ENCODE peak calls at places on chromosomes 3 and 15, in eight cellular contexts. One of them, this sample, is unnamed.

GRCh38 chr3:72888546-72889309 is 882 bp downstream of the GXYLT2 start:
- DNase-seq in HCT116: no peak
- DNase-seq in endothelial cell of umbilical vein: peak; percentile 11
- DNase-seq in K562: no peak
- DNase-seq in fibroblast of lung: peak; percentile 51
- DNase-seq in PC-3: peak; percentile 29
- DNase-seq in astrocyte: peak; percentile 39
- DNase-seq in hepatocyte: no peak
- DNase-seq in this sample: peak; percentile 93

GRCh38 chr3:128430731-128431130 is 36.0 kb downstream of the DNAJB8 start:
- DNase-seq in fibroblast of lung: no peak
- DNase-seq in K562: no peak
- DNase-seq in endothelial cell of umbilical vein: no peak
- DNase-seq in HCT116: no peak
- DNase-seq in astrocyte: no peak
- DNase-seq in hepatocyte: no peak
- DNase-seq in PC-3: no peak
- DNase-seq in this sample: no peak

GRCh38 chr3:18046131-18046530 is 303.7 kb upstream of the TBC1D5 start:
- DNase-seq in HCT116: no peak
- DNase-seq in PC-3: no peak
- DNase-seq in endothelial cell of umbilical vein: no peak
- DNase-seq in K562: no peak
- DNase-seq in hepatocyte: no peak
- DNase-seq in astrocyte: no peak
- DNase-seq in fibroblast of lung: no peak
- DNase-seq in this sample: no peak

GRCh38 chr3:150365132-150365604 is 42.9 kb upstream of the TSC22D2 start:
- DNase-seq in hepatocyte: no peak
- DNase-seq in endothelial cell of umbilical vein: no peak
- DNase-seq in astrocyte: peak; percentile 82
- DNase-seq in K562: peak; percentile 19
- DNase-seq in PC-3: peak; percentile 85
- DNase-seq in fibroblast of lung: peak; percentile 85
- DNase-seq in HCT116: peak; percentile 69
- DNase-seq in this sample: no peak

GRCh38 chr3:8996681-8997121 is 33.4 kb upstream of the RAD18 start:
- DNase-seq in fibroblast of lung: peak; percentile 32
- DNase-seq in HCT116: no peak
- DNase-seq in PC-3: no peak
- DNase-seq in K562: no peak
- DNase-seq in astrocyte: peak; percentile 10
- DNase-seq in endothelial cell of umbilical vein: peak; percentile 7
- DNase-seq in hepatocyte: peak; percentile 52
- DNase-seq in this sample: peak; percentile 66

GRCh38 chr3:13480340-13481318 is 523 bp downstream of the HDAC11 start:
- DNase-seq in astrocyte: peak; percentile 7
- DNase-seq in HCT116: no peak
- DNase-seq in K562: no peak
- DNase-seq in fibroblast of lung: peak; percentile 22
- DNase-seq in hepatocyte: no peak
- DNase-seq in PC-3: no peak
- DNase-seq in endothelial cell of umbilical vein: no peak
- DNase-seq in this sample: no peak

GRCh38 chr3:150349314-150350097 is 58.6 kb upstream of the TSC22D2 start:
- DNase-seq in PC-3: no peak
- DNase-seq in K562: no peak
- DNase-seq in HCT116: no peak
- DNase-seq in astrocyte: no peak
- DNase-seq in endothelial cell of umbilical vein: no peak
- DNase-seq in fibroblast of lung: peak; percentile 55
- DNase-seq in hepatocyte: no peak
- DNase-seq in this sample: peak; percentile 63

GRCh38 chr3:45409921-45410320 is 21.5 kb downstream of the LARS2 start:
- DNase-seq in fibroblast of lung: peak; percentile 23
- DNase-seq in astrocyte: peak; percentile 16
- DNase-seq in hepatocyte: no peak
- DNase-seq in K562: no peak
- DNase-seq in HCT116: no peak
- DNase-seq in PC-3: no peak
- DNase-seq in endothelial cell of umbilical vein: no peak
- DNase-seq in this sample: no peak

GRCh38 chr3:108006901-108007331 is 83.9 kb downstream of the CD47 start:
- DNase-seq in K562: no peak
- DNase-seq in astrocyte: peak; percentile 31
- DNase-seq in HCT116: no peak
- DNase-seq in hepatocyte: no peak
- DNase-seq in PC-3: no peak
- DNase-seq in endothelial cell of umbilical vein: peak; percentile 53
- DNase-seq in fibroblast of lung: peak; percentile 37
- DNase-seq in this sample: no peak

GRCh38 chr3:1118074-1118473 is 25.2 kb downstream of the CNTN6 start:
- DNase-seq in endothelial cell of umbilical vein: no peak
- DNase-seq in astrocyte: peak; percentile 85
- DNase-seq in PC-3: peak; percentile 27
- DNase-seq in hepatocyte: peak; percentile 76
- DNase-seq in K562: no peak
- DNase-seq in HCT116: no peak
- DNase-seq in fibroblast of lung: peak; percentile 88
- DNase-seq in this sample: no peak

GRCh38 chr3:184874709-184875644 is 63.0 kb downstream of the VPS8 start:
- DNase-seq in astrocyte: peak; percentile 7
- DNase-seq in hepatocyte: peak; percentile 45
- DNase-seq in fibroblast of lung: peak; percentile 19
- DNase-seq in HCT116: peak; percentile 8
- DNase-seq in endothelial cell of umbilical vein: peak; percentile 52
- DNase-seq in PC-3: peak; percentile 63
- DNase-seq in K562: peak; percentile 17
- DNase-seq in this sample: peak; percentile 46

GRCh38 chr15:22979699-22980188 is 424 bp downstream of the CYFIP1 start:
- DNase-seq in PC-3: peak; percentile 25
- DNase-seq in hepatocyte: peak; percentile 49
- DNase-seq in HCT116: no peak
- DNase-seq in fibroblast of lung: peak; percentile 36
- DNase-seq in astrocyte: no peak
- DNase-seq in K562: no peak
- DNase-seq in endothelial cell of umbilical vein: peak; percentile 56
- DNase-seq in this sample: peak; percentile 78

GRCh38 chr15:70067011-70067410 is 30.7 kb downstream of the TLE3 start:
- DNase-seq in PC-3: no peak
- DNase-seq in K562: no peak
- DNase-seq in endothelial cell of umbilical vein: no peak
- DNase-seq in hepatocyte: no peak
- DNase-seq in astrocyte: no peak
- DNase-seq in fibroblast of lung: no peak
- DNase-seq in HCT116: no peak
- DNase-seq in this sample: no peak

GRCh38 chr15:42576776-42577175 is 1.4 kb downstream of the STARD9 start:
- DNase-seq in K562: no peak
- DNase-seq in PC-3: no peak
- DNase-seq in fibroblast of lung: no peak
- DNase-seq in endothelial cell of umbilical vein: no peak
- DNase-seq in HCT116: no peak
- DNase-seq in astrocyte: no peak
- DNase-seq in hepatocyte: no peak
- DNase-seq in this sample: no peak

GRCh38 chr15:28019594-28020320 is 79.4 kb downstream of the OCA2 start:
- DNase-seq in astrocyte: no peak
- DNase-seq in PC-3: no peak
- DNase-seq in HCT116: no peak
- DNase-seq in endothelial cell of umbilical vein: no peak
- DNase-seq in hepatocyte: no peak
- DNase-seq in fibroblast of lung: no peak
- DNase-seq in K562: peak; percentile 39
- DNase-seq in this sample: peak; percentile 68

GRCh38 chr3:129694228-129694627 is 87.8 kb upstream of the PLXND1 start:
- DNase-seq in hepatocyte: peak; percentile 59
- DNase-seq in PC-3: peak; percentile 52
- DNase-seq in endothelial cell of umbilical vein: no peak
- DNase-seq in fibroblast of lung: no peak
- DNase-seq in K562: no peak
- DNase-seq in HCT116: peak; percentile 18
- DNase-seq in astrocyte: no peak
- DNase-seq in this sample: no peak

GRCh38 chr15:101332061-101332467 is 37.0 kb upstream of the SNRPA1 start:
- DNase-seq in fibroblast of lung: no peak
- DNase-seq in PC-3: no peak
- DNase-seq in astrocyte: no peak
- DNase-seq in K562: no peak
- DNase-seq in HCT116: no peak
- DNase-seq in hepatocyte: no peak
- DNase-seq in endothelial cell of umbilical vein: no peak
- DNase-seq in this sample: no peak

GRCh38 chr15:27601239-27601942 is 497.7 kb downstream of the OCA2 start:
- DNase-seq in hepatocyte: peak; percentile 12
- DNase-seq in fibroblast of lung: peak; percentile 41
- DNase-seq in endothelial cell of umbilical vein: no peak
- DNase-seq in K562: no peak
- DNase-seq in HCT116: no peak
- DNase-seq in PC-3: peak; percentile 51
- DNase-seq in astrocyte: peak; percentile 22
- DNase-seq in this sample: peak; percentile 24

DNA sequence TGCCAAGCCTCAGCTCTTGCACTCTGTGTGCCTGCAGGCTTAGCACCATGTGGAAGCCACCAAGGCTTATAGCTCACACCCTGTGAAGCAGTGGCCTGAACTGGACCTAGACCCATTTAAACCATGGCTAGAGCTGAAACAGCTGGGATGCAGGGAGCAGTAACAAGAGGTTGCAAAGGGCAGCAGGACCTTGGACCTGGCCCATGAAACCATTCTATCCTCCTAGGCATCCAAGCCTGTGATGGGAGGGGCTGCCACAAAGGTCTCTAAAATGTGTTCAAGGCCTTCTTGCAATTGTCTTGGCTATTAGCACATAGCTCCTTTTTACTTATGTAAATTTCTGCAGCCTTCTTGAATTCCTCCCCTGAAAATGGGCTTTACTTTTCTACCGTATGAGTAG is 57.9 kb upstream of the NPAP1 start:
- DNase-seq in astrocyte: no peak
- DNase-seq in endothelial cell of umbilical vein: no peak
- DNase-seq in K562: no peak
- DNase-seq in PC-3: no peak
- DNase-seq in fibroblast of lung: no peak
- DNase-seq in hepatocyte: no peak
- DNase-seq in HCT116: no peak
- DNase-seq in this sample: no peak
- H3K9me3 ChIP-seq in astrocyte: peaks cover 2% of the 10 kb centered on the region
- H3K9me3 ChIP-seq in endothelial cell of umbilical vein: peaks cover 9% of the 10 kb centered on the region
- H3K9me3 ChIP-seq in K562: no peaks in the 10 kb centered on the region
- H3K9me3 ChIP-seq in PC-3: peaks cover 36% of the 10 kb centered on the region
- H3K9me3 ChIP-seq in fibroblast of lung: no peaks in the 10 kb centered on the region
- H3K9me3 ChIP-seq in hepatocyte: no peaks in the 10 kb centered on the region
- H3K9me3 ChIP-seq in HCT116: peaks cover 30% of the 10 kb centered on the region
- H3K9me3 ChIP-seq in this sample: no peaks in the 10 kb centered on the region

DNA sequence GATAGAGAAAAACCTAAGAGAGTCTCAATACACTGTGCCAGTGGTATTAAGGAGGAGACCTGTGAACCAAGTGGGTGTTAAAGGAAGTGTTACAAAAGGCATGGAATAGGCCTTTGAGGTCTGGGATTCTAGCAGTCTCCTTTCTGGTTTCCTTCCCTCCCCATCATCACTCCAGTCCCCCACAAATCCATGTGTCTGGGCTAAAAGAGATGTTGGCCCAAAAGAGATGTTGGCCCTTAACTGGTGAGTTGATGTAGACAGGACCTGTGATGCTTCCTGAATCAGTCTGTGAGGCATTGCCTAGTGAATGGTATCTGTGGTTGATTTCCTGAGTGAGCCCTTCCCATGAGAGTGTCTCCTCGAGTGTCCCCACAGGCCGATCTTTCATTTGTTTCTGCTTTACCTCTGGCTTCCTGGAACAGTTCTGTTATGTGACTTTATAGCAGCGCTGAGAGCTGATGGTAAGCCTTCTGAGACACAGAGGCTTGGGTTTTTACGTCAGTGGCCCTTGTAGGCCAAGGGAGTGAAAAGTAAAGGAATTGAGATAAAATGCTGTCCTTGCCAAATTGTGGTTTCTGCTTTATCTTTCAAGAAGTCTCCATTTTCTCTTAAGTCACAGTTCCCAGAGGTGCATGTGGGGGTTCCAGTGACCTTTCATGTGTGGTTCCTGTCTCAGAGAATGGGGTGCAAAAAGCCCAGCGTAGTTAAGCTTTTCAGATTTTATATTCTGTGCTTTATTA is 87.8 kb downstream of the KLHL25 start:
- DNase-seq in PC-3: no peak
- DNase-seq in fibroblast of lung: peak; percentile 85
- DNase-seq in astrocyte: peak; percentile 87
- DNase-seq in endothelial cell of umbilical vein: peak; percentile 70
- DNase-seq in HCT116: no peak
- DNase-seq in K562: no peak
- DNase-seq in hepatocyte: peak; percentile 43
- DNase-seq in this sample: no peak
- H3K4me3 ChIP-seq in PC-3: no peak overlapping the region
- H3K4me3 ChIP-seq in fibroblast of lung: peak overlapping the region; percentile 27
- H3K4me3 ChIP-seq in astrocyte: no peak overlapping the region
- H3K4me3 ChIP-seq in endothelial cell of umbilical vein: no peak overlapping the region
- H3K4me3 ChIP-seq in HCT116: no peak overlapping the region
- H3K4me3 ChIP-seq in K562: no peak overlapping the region
- H3K4me3 ChIP-seq in hepatocyte: peak overlapping the region; percentile 8
- H3K4me3 ChIP-seq in this sample: no peak overlapping the region

GRCh38 chr15:67825880-67826716 is 789 bp downstream of the SKOR1 start:
- DNase-seq in hepatocyte: no peak
- DNase-seq in fibroblast of lung: no peak
- DNase-seq in HCT116: no peak
- DNase-seq in endothelial cell of umbilical vein: no peak
- DNase-seq in astrocyte: no peak
- DNase-seq in PC-3: no peak
- DNase-seq in K562: no peak
- DNase-seq in this sample: peak; percentile 58
- TF ChIP-seq EZH2 in hepatocyte: peak; percentile 92
- TF ChIP-seq EZH2 in fibroblast of lung: peak; percentile 99
- TF ChIP-seq EZH2 in HCT116: no peak
- TF ChIP-seq EZH2 in endothelial cell of umbilical vein: peak; percentile 99
- TF ChIP-seq EZH2 in astrocyte: peak; percentile 97
- TF ChIP-seq EZH2 in PC-3: no peak
- TF ChIP-seq EZH2 in K562: no peak
- TF ChIP-seq EZH2 in this sample: peak; percentile 99

DNA sequence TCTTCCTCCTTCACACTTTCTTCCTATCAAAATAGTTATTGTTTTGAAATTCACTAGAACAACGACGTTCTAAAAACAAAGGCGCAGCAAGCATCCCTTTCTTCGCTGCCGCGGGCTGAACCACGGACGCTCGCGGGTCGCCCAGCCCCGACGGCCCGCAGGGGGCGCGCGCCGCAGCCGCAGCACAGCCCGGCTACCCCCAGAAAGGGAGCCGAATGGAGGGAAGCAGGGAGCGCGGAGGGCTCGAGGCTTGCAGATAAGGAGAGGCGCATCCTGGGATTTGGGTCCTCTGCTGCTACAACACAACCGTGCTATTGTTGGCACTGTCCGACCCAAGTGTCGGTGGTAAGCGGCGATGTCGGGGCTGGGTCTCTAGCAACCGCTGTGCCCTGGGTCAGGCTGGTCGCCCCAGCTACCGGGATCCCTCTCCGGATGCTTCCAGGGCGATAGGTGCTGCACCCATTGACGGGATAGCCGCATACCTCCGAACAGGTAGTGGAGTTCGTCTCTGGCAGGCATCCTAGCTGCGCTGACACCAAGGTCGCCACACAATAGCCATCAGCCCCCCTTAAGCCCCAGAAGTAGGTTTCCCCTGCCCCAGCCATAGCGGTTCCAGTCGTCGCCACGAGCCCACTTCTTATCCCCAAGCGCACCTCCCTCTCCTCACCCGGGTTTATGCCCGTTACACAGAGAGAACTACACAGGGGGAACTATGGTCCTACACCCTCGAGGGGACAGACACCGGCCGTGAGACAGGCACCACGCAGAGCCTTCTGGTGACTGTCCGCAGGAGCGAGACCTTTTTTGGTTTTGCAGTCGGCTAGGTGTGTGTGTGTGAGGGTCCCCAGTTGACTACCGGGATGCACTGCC is 6.0 kb downstream of the ONECUT1 start:
- DNase-seq in endothelial cell of umbilical vein: peak; percentile 17
- DNase-seq in fibroblast of lung: no peak
- DNase-seq in HCT116: no peak
- DNase-seq in K562: peak; percentile 60
- DNase-seq in PC-3: no peak
- DNase-seq in hepatocyte: peak; percentile 55
- DNase-seq in astrocyte: no peak
- DNase-seq in this sample: peak; percentile 90
- H3K9me3 ChIP-seq in endothelial cell of umbilical vein: no peaks in the 10 kb centered on the region
- H3K9me3 ChIP-seq in fibroblast of lung: no peaks in the 10 kb centered on the region
- H3K9me3 ChIP-seq in HCT116: no peaks in the 10 kb centered on the region
- H3K9me3 ChIP-seq in K562: no peaks in the 10 kb centered on the region
- H3K9me3 ChIP-seq in PC-3: no peaks in the 10 kb centered on the region
- H3K9me3 ChIP-seq in hepatocyte: no peaks in the 10 kb centered on the region
- H3K9me3 ChIP-seq in astrocyte: peaks cover 3% of the 10 kb centered on the region
- H3K9me3 ChIP-seq in this sample: no peaks in the 10 kb centered on the region